ENCODE peak calls at places on chromosome 11, in ten cellular contexts. One of them, this sample, is unnamed.

GRCh38 chr11:68206211-68206610 is 6.9 kb downstream of the KMT5B start:
- DNase-seq in kidney glomerular epithelial cell: peak; percentile 53
- DNase-seq in hypothalamus: no peak
- DNase-seq in stimulated activated CD8-positive, alpha-beta memory T cell treated with anti-CD3 and anti-CD28 coated beads, Interleukin-15, amount 100 ng/mL, for 24 hours: no peak
- DNase-seq in stimulated activated CD4-positive, alpha-beta T cell treated with anti-CD3 and anti-CD28 coated beads, TNF-alpha, amount 100 ng/mL, for 48 hours: no peak
- DNase-seq in NCI-H1694: peak; percentile 21
- DNase-seq in naive B cell: peak; percentile 42
- DNase-seq in CD8-positive, alpha-beta T cell: peak; percentile 50
- DNase-seq in aorta: no peak
- DNase-seq in NCI-H524: peak; percentile 56
- DNase-seq in this sample: no peak

GRCh38 chr11:117620131-117620530 is 176.9 kb downstream of the DSCAML1 start:
- DNase-seq in NCI-H1694: no peak
- DNase-seq in aorta: no peak
- DNase-seq in stimulated activated CD8-positive, alpha-beta memory T cell treated with anti-CD3 and anti-CD28 coated beads, Interleukin-15, amount 100 ng/mL, for 24 hours: no peak
- DNase-seq in hypothalamus: no peak
- DNase-seq in naive B cell: no peak
- DNase-seq in stimulated activated CD4-positive, alpha-beta T cell treated with anti-CD3 and anti-CD28 coated beads, TNF-alpha, amount 100 ng/mL, for 48 hours: no peak
- DNase-seq in kidney glomerular epithelial cell: no peak
- DNase-seq in NCI-H524: peak; percentile 19
- DNase-seq in CD8-positive, alpha-beta T cell: no peak
- DNase-seq in this sample: no peak

GRCh38 chr11:102115557-102115956 is 5.3 kb downstream of the YAP1 start:
- DNase-seq in NCI-H524: no peak
- DNase-seq in stimulated activated CD8-positive, alpha-beta memory T cell treated with anti-CD3 and anti-CD28 coated beads, Interleukin-15, amount 100 ng/mL, for 24 hours: no peak
- DNase-seq in NCI-H1694: no peak
- DNase-seq in hypothalamus: no peak
- DNase-seq in CD8-positive, alpha-beta T cell: no peak
- DNase-seq in naive B cell: no peak
- DNase-seq in kidney glomerular epithelial cell: peak; percentile 97
- DNase-seq in aorta: no peak
- DNase-seq in stimulated activated CD4-positive, alpha-beta T cell treated with anti-CD3 and anti-CD28 coated beads, TNF-alpha, amount 100 ng/mL, for 48 hours: no peak
- DNase-seq in this sample: no peak

GRCh38 chr11:74696488-74696887 is 34.7 kb downstream of the CHRDL2 start:
- DNase-seq in stimulated activated CD8-positive, alpha-beta memory T cell treated with anti-CD3 and anti-CD28 coated beads, Interleukin-15, amount 100 ng/mL, for 24 hours: no peak
- DNase-seq in kidney glomerular epithelial cell: no peak
- DNase-seq in aorta: no peak
- DNase-seq in NCI-H524: no peak
- DNase-seq in stimulated activated CD4-positive, alpha-beta T cell treated with anti-CD3 and anti-CD28 coated beads, TNF-alpha, amount 100 ng/mL, for 48 hours: no peak
- DNase-seq in CD8-positive, alpha-beta T cell: no peak
- DNase-seq in NCI-H1694: no peak
- DNase-seq in hypothalamus: no peak
- DNase-seq in naive B cell: no peak
- DNase-seq in this sample: no peak

GRCh38 chr11:112310414-112310813 is 49.8 kb upstream of the PLET1 start:
- DNase-seq in stimulated activated CD8-positive, alpha-beta memory T cell treated with anti-CD3 and anti-CD28 coated beads, Interleukin-15, amount 100 ng/mL, for 24 hours: no peak
- DNase-seq in kidney glomerular epithelial cell: no peak
- DNase-seq in stimulated activated CD4-positive, alpha-beta T cell treated with anti-CD3 and anti-CD28 coated beads, TNF-alpha, amount 100 ng/mL, for 48 hours: no peak
- DNase-seq in NCI-H1694: no peak
- DNase-seq in CD8-positive, alpha-beta T cell: no peak
- DNase-seq in NCI-H524: no peak
- DNase-seq in aorta: no peak
- DNase-seq in naive B cell: no peak
- DNase-seq in hypothalamus: no peak
- DNase-seq in this sample: no peak

GRCh38 chr11:16469968-16470367 is 113.6 kb upstream of the SOX6 start:
- DNase-seq in stimulated activated CD8-positive, alpha-beta memory T cell treated with anti-CD3 and anti-CD28 coated beads, Interleukin-15, amount 100 ng/mL, for 24 hours: no peak
- DNase-seq in kidney glomerular epithelial cell: no peak
- DNase-seq in NCI-H1694: no peak
- DNase-seq in aorta: no peak
- DNase-seq in naive B cell: no peak
- DNase-seq in stimulated activated CD4-positive, alpha-beta T cell treated with anti-CD3 and anti-CD28 coated beads, TNF-alpha, amount 100 ng/mL, for 48 hours: no peak
- DNase-seq in NCI-H524: no peak
- DNase-seq in hypothalamus: no peak
- DNase-seq in CD8-positive, alpha-beta T cell: no peak
- DNase-seq in this sample: no peak

GRCh38 chr11:15805726-15806125 is 550.6 kb downstream of the SOX6 start:
- DNase-seq in hypothalamus: no peak
- DNase-seq in kidney glomerular epithelial cell: no peak
- DNase-seq in stimulated activated CD4-positive, alpha-beta T cell treated with anti-CD3 and anti-CD28 coated beads, TNF-alpha, amount 100 ng/mL, for 48 hours: no peak
- DNase-seq in NCI-H524: peak; percentile 27
- DNase-seq in NCI-H1694: no peak
- DNase-seq in aorta: no peak
- DNase-seq in CD8-positive, alpha-beta T cell: no peak
- DNase-seq in stimulated activated CD8-positive, alpha-beta memory T cell treated with anti-CD3 and anti-CD28 coated beads, Interleukin-15, amount 100 ng/mL, for 24 hours: no peak
- DNase-seq in naive B cell: no peak
- DNase-seq in this sample: no peak

GRCh38 chr11:62610403-62610802 is 2.2 kb downstream of the EML3 start:
- DNase-seq in CD8-positive, alpha-beta T cell: no peak
- DNase-seq in NCI-H524: no peak
- DNase-seq in NCI-H1694: no peak
- DNase-seq in hypothalamus: no peak
- DNase-seq in stimulated activated CD4-positive, alpha-beta T cell treated with anti-CD3 and anti-CD28 coated beads, TNF-alpha, amount 100 ng/mL, for 48 hours: no peak
- DNase-seq in naive B cell: no peak
- DNase-seq in kidney glomerular epithelial cell: no peak
- DNase-seq in aorta: no peak
- DNase-seq in stimulated activated CD8-positive, alpha-beta memory T cell treated with anti-CD3 and anti-CD28 coated beads, Interleukin-15, amount 100 ng/mL, for 24 hours: no peak
- DNase-seq in this sample: no peak

GRCh38 chr11:7467652-7468051 is 17.7 kb upstream of the OLFML1 start:
- DNase-seq in stimulated activated CD4-positive, alpha-beta T cell treated with anti-CD3 and anti-CD28 coated beads, TNF-alpha, amount 100 ng/mL, for 48 hours: peak; percentile 0
- DNase-seq in hypothalamus: no peak
- DNase-seq in aorta: no peak
- DNase-seq in NCI-H1694: no peak
- DNase-seq in CD8-positive, alpha-beta T cell: no peak
- DNase-seq in naive B cell: no peak
- DNase-seq in kidney glomerular epithelial cell: no peak
- DNase-seq in NCI-H524: no peak
- DNase-seq in stimulated activated CD8-positive, alpha-beta memory T cell treated with anti-CD3 and anti-CD28 coated beads, Interleukin-15, amount 100 ng/mL, for 24 hours: no peak
- DNase-seq in this sample: no peak

GRCh38 chr11:65224939-65225283 is 36.9 kb upstream of the POLA2 start:
- DNase-seq in naive B cell: no peak
- DNase-seq in stimulated activated CD4-positive, alpha-beta T cell treated with anti-CD3 and anti-CD28 coated beads, TNF-alpha, amount 100 ng/mL, for 48 hours: no peak
- DNase-seq in CD8-positive, alpha-beta T cell: no peak
- DNase-seq in hypothalamus: no peak
- DNase-seq in aorta: no peak
- DNase-seq in kidney glomerular epithelial cell: peak; percentile 14
- DNase-seq in stimulated activated CD8-positive, alpha-beta memory T cell treated with anti-CD3 and anti-CD28 coated beads, Interleukin-15, amount 100 ng/mL, for 24 hours: no peak
- DNase-seq in NCI-H1694: no peak
- DNase-seq in NCI-H524: no peak
- DNase-seq in this sample: no peak

GRCh38 chr11:914747-915493 is 4.3 kb upstream of the CHID1 start:
- DNase-seq in stimulated activated CD8-positive, alpha-beta memory T cell treated with anti-CD3 and anti-CD28 coated beads, Interleukin-15, amount 100 ng/mL, for 24 hours: no peak
- DNase-seq in NCI-H1694: no peak
- DNase-seq in NCI-H524: no peak
- DNase-seq in hypothalamus: no peak
- DNase-seq in kidney glomerular epithelial cell: no peak
- DNase-seq in naive B cell: no peak
- DNase-seq in CD8-positive, alpha-beta T cell: no peak
- DNase-seq in stimulated activated CD4-positive, alpha-beta T cell treated with anti-CD3 and anti-CD28 coated beads, TNF-alpha, amount 100 ng/mL, for 48 hours: no peak
- DNase-seq in aorta: peak; percentile 94
- DNase-seq in this sample: no peak

This sample was measured in amygdala.